ENCODE peak calls at places on chromosomes 5 and 9, in seven cellular contexts. M, O, F, K, S, W and A are unnamed samples.

GRCh38 chr5:61402970-61403369 is 70.9 kb downstream of the ZSWIM6 start:
- DNase-seq in M (no peak), O (no peak), F (no peak), K (no peak), S (no peak), W (no peak), A (no peak)

GRCh38 chr5:159737263-159737662 is 179.0 kb upstream of the ADRA1B start:
- DNase-seq in M (no peak), O (no peak), F (no peak), K (no peak), S (no peak), W (no peak), A (no peak)

GRCh38 chr9:13952906-13953305 is 361.0 kb downstream of the NFIB start:
- DNase-seq in M (no peak), O (no peak), F (no peak), K (no peak), S (no peak), W (no peak), A (no peak)

GRCh38 chr9:125495137-125496119 is 211.6 kb downstream of the MAPKAP1 start:
- DNase-seq in M (no peak), O (no peak), F (no peak), K (no peak), S (no peak), W (no peak), A (no peak)

GRCh38 chr9:35029852-35030251 is 40.3 kb downstream of the DNAJB5 start:
- DNase-seq in M (no peak), O (peak), F (no peak), K (no peak), S (no peak), W (no peak), A (no peak)

GRCh38 chr5:27308151-27308550 is 269.8 kb upstream of the CDH9 start:
- DNase-seq in M (no peak), O (no peak), F (no peak), K (peak), S (no peak), W (no peak), A (no peak)

GRCh38 chr5:158272409-158272808 is 413.5 kb upstream of the CLINT1 start:
- DNase-seq in M (no peak), O (no peak), F (no peak), K (no peak), S (no peak), W (no peak), A (no peak)

GRCh38 chr5:55758714-55759113 is 20.9 kb downstream of the DDX4 start:
- DNase-seq in M (no peak), O (no peak), F (no peak), K (no peak), S (no peak), W (no peak), A (no peak)

GRCh38 chr9:27626629-27627564 is 53.6 kb upstream of the C9orf72 start:
- DNase-seq in M (no peak), O (no peak), F (no peak), K (no peak), S (no peak), W (no peak), A (no peak)

GRCh38 chr5:161975350-161975749 is 92.2 kb upstream of the GABRG2 start:
- DNase-seq in M (no peak), O (no peak), F (no peak), K (no peak), S (no peak), W (no peak), A (no peak)

GRCh38 chr9:18692962-18693361 is 219.0 kb downstream of the ADAMTSL1 start:
- DNase-seq in M (no peak), O (no peak), F (no peak), K (no peak), S (no peak), W (no peak), A (no peak)

GRCh38 chr5:151202381-151203139 is 21.3 kb downstream of the CCDC69 start:
- DNase-seq in M (no peak), O (peak), F (no peak), K (peak), S (peak), W (no peak), A (no peak)